ENCODE peak calls at places on chromosomes 11 and 22, in seven cellular contexts. F is OCI-LY7; Z is T-helper 9 cell; J is GM19239; U is frontal cortex; X is CD4-positive, CD25-positive, alpha-beta regulatory T cell; W is A549. B is an unnamed sample.

GRCh38 chr11:121794671-121795070 is 321.3 kb downstream of the BLID start:
- DNase-seq in U (no peak), Z (no peak), J (no peak), X (no peak), F (no peak), W (no peak), B (no peak)

GRCh38 chr11:68855205-68855978 is 13.7 kb upstream of the CPT1A start:
- DNase-seq in Z (no peak), J (peak; percentile 51), F (no peak), X (no peak), W (no peak), U (peak; percentile 51), B (no peak)

GRCh38 chr22:44325718-44326548 is 13.2 kb upstream of the SHISAL1 start:
- DNase-seq in F (no peak), J (no peak), U (no peak), W (no peak), Z (no peak), X (no peak), B (no peak)

GRCh38 chr11:79291948-79292347 is 148.9 kb downstream of the TENM4 start:
- DNase-seq in W (no peak), J (no peak), U (no peak), F (no peak), Z (no peak), X (no peak), B (no peak)

GRCh38 chr11:70705930-70706329 is 307.6 kb downstream of the CTTN start:
- DNase-seq in U (no peak), W (no peak), Z (no peak), X (no peak), F (no peak), J (no peak), B (no peak)

GRCh38 chr22:48783821-48784266 is 1043.8 kb downstream of the BRD1 start:
- DNase-seq in W (no peak), J (no peak), F (no peak), U (no peak), X (no peak), Z (no peak), B (no peak)

GRCh38 chr22:44709881-44710400 is 7.9 kb downstream of the PRR5 start:
- DNase-seq in F (no peak), Z (no peak), X (no peak), J (no peak), U (no peak), W (no peak), B (no peak)

GRCh38 chr22:20123364-20124082 is 6.5 kb upstream of the TRMT2A start:
- DNase-seq in F (no peak), J (no peak), Z (no peak), U (no peak), X (no peak), W (no peak), B (no peak)

GRCh38 chr11:102172127-102172848 is 62.0 kb downstream of the YAP1 start:
- DNase-seq in U (no peak), F (no peak), X (no peak), Z (no peak), J (no peak), W (no peak), B (no peak)

GRCh38 chr11:20278727-20279126 is 84.8 kb upstream of the HTATIP2 start:
- DNase-seq in F (no peak), Z (no peak), U (no peak), J (no peak), X (no peak), W (no peak), B (no peak)

B was measured in HuH-7.